ENCODE peak calls at places on chromosomes 7 and 10, in six cellular contexts. K, X, N, P, O and B are unnamed samples.

GRCh38 chr10:102119417-102120141 is 589 bp downstream of the LDB1 start:
- DNase-seq in O (peak; percentile 58), K (peak; percentile 90), N (peak; percentile 82), X (peak; percentile 65), P (peak; percentile 85), B (peak; percentile 66)

GRCh38 chr7:34900891-34901493 is 136.3 kb downstream of the DPY19L1 start:
- DNase-seq in P (no peak), K (no peak), N (no peak), O (no peak), X (no peak), B (no peak)

GRCh38 chr10:5518143-5518542 is 6.6 kb upstream of the CALML3 start:
- DNase-seq in P (no peak), O (no peak), K (peak; percentile 9), X (no peak), N (peak; percentile 69), B (no peak)

GRCh38 chr10:18659784-18660561 is 742 bp downstream of the ARL5B start:
- DNase-seq in P (no peak), K (no peak), X (no peak), O (no peak), N (peak; percentile 85), B (no peak)

GRCh38 chr7:151900591-151901312 is 23.8 kb upstream of the PRKAG2 start:
- DNase-seq in X (no peak), K (peak; percentile 21), P (no peak), N (no peak), O (no peak), B (no peak)

GRCh38 chr7:112556633-112557032 is 75.8 kb downstream of the LSMEM1 start:
- DNase-seq in P (no peak), N (no peak), K (no peak), X (no peak), O (no peak), B (no peak)

GRCh38 chr7:159084069-159084801 is 60.4 kb downstream of the VIPR2 start:
- DNase-seq in P (no peak), K (peak; percentile 68), N (no peak), X (no peak), O (no peak), B (no peak)

GRCh38 chr7:69934475-69934903 is 336.2 kb downstream of the AUTS2 start:
- DNase-seq in P (no peak), N (no peak), K (no peak), O (peak; percentile 17), X (no peak), B (no peak)

GRCh38 chr10:78491812-78492211 is 458.1 kb downstream of the RPS24 start:
- DNase-seq in X (no peak), K (no peak), O (no peak), P (no peak), N (no peak), B (no peak)

GRCh38 chr10:110762849-110763211 is 108.9 kb upstream of the PDCD4 start:
- DNase-seq in P (no peak), X (no peak), O (no peak), K (no peak), N (no peak), B (no peak)

GRCh38 chr7:82444220-82445049 is 858 bp upstream of the CACNA2D1 start:
- DNase-seq in X (no peak), O (peak; percentile 58), N (peak; percentile 21), P (no peak), K (no peak), B (no peak)

GRCh38 chr10:24153016-24153415 is 55.9 kb upstream of the KIAA1217 start:
- DNase-seq in K (no peak), P (no peak), X (no peak), O (no peak), N (no peak), B (no peak)

GRCh38 chr7:128221929-128222403 is 19.1 kb upstream of the LEP start:
- DNase-seq in K (no peak), O (no peak), X (no peak), N (no peak), P (no peak), B (no peak)

GRCh38 chr7:6294839-6295238 is 22.4 kb upstream of the CYTH3 start:
- DNase-seq in K (no peak), O (no peak), X (no peak), N (no peak), P (no peak), B (no peak)

GRCh38 chr7:34748244-34749039 is 90.4 kb downstream of the NPSR1 start:
- DNase-seq in X (peak; percentile 67), O (no peak), K (no peak), N (peak; percentile 82), P (peak; percentile 72), B (peak; percentile 88)

GRCh38 chr10:79246209-79246581 is 101.1 kb upstream of the PPIF start:
- DNase-seq in K (peak; percentile 99), N (no peak), X (peak; percentile 79), O (no peak), P (peak; percentile 87), B (no peak)

GRCh38 chr7:88758355-88759215 is 915 bp upstream of the ZNF804B start:
- DNase-seq in K (no peak), N (no peak), O (peak; percentile 57), P (no peak), X (no peak), B (no peak)

GRCh38 chr10:129191848-129192247 is 275.2 kb upstream of the MGMT start:
- DNase-seq in O (no peak), P (no peak), X (peak; percentile 46), N (no peak), K (peak; percentile 68), B (no peak)

GRCh38 chr7:44767912-44768662 is 19.4 kb downstream of the ZMIZ2 start:
- DNase-seq in K (peak; percentile 81), P (peak; percentile 76), O (no peak), N (peak; percentile 85), X (peak; percentile 65), B (no peak)

GRCh38 chr7:157000741-157001653 is 9.5 kb downstream of the MNX1 start:
- DNase-seq in K (peak; percentile 17), O (no peak), P (no peak), N (peak; percentile 26), X (no peak), B (no peak)

GRCh38 chr7:156998988-156999610 is 11.4 kb downstream of the MNX1 start:
- DNase-seq in P (no peak), X (no peak), K (no peak), N (peak; percentile 29), O (peak; percentile 66), B (no peak)

GRCh38 chr7:157001920-157002818 is 8.3 kb downstream of the MNX1 start:
- DNase-seq in K (peak; percentile 51), N (peak; percentile 17), O (no peak), P (no peak), X (no peak), B (no peak)

GRCh38 chr7:157000047-157000726 is 10.3 kb downstream of the MNX1 start:
- DNase-seq in P (no peak), K (peak; percentile 19), N (peak; percentile 65), X (no peak), O (no peak), B (no peak)

DNA sequence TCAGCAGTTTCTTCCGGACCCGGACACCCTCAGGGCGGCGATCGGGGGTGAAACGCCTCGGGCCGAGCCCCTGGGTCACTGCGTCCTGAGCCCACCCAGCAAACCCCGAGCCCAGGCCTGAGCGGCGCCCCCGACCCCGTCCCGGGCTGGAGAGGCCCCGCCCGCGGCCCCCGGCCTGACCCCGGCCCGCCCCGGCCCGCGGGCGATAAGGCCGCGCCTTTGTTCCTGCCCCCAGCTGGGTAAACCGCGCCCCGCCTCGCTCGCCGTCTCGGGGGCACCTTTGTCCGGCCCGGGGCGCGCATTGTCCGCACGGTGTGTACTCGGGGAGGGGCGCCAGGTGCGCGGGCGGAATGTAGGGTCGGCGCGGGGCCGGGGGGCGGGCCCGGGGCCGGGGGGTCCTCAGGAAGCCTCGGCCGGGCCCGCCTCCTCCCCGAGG is 10.8 kb downstream of the MNX1 start:
- DNase-seq in K (peak; percentile 47), N (peak; percentile 62), X (no peak), O (no peak), P (no peak), B (no peak)
- H3K9me3 ChIP-seq in K (peaks cover 6% of the 10 kb centered on the region), N (no peaks in the 10 kb centered on the region), X (no peaks in the 10 kb centered on the region), O (no peaks in the 10 kb centered on the region), P (no peaks in the 10 kb centered on the region), B (no peaks in the 10 kb centered on the region)

GRCh38 chr7:38189256-38189938 is 11.4 kb downstream of the STARD3NL start:
- DNase-seq in K (no peak), O (no peak), X (no peak), P (no peak), N (no peak), B (no peak)
- H3K4me3 ChIP-seq in K (no peak overlapping the region), O (no peak overlapping the region), X (no peak overlapping the region), P (no peak overlapping the region), N (no peak overlapping the region), B (no peak overlapping the region)

DNA sequence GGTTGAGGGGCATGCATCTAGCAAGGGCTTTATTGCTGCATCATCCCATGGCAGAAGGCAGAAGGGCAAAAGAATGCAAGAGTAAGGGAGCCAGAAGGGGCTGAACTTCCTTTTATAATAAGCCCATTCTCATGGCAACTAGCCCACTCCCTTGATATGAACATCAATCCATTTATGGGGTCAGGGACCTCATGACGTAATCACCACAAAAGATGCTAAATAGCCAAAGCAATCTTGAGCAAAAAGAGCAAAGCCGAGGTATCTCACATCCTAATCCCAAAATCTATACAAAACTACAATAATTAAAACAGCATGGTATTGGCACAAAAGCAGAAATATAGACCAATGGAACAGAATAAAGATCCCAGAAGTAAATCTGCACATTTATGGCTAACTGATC is 499.9 kb downstream of the ATRNL1 start:
- DNase-seq in X (no peak), K (no peak), O (no peak), P (no peak), N (no peak), B (no peak)
- TF ChIP-seq CTCF in X (no peak), K (no peak), O (no peak), P (no peak), N (no peak), B (no peak)

DNA sequence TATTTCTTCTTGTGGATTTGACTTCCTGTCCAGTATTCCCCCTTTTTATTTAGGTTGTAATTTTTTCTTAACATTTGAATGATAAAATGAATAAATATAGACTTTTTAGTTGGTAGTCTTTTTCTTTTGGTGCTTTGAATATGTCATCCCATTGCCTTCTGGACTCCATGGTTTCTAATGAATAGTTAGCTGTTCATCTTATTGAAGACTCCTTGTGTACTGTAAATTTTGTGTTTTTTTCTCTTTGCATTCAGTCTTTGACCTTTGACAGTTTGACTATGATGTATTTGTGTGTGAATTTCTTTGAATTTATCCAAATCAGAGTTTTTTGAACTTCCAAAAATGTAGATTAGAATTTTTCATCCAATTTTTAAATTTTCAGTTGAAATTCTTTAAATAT is 554.3 kb downstream of the NRG3 start:
- DNase-seq in O (no peak), X (no peak), K (no peak), P (no peak), N (no peak), B (no peak)
- H3K9me3 ChIP-seq in O (peaks cover 8% of the 10 kb centered on the region), X (peaks cover 8% of the 10 kb centered on the region), K (peaks cover 11% of the 10 kb centered on the region), P (peaks cover 29% of the 10 kb centered on the region), N (no peaks in the 10 kb centered on the region), B (peaks cover 44% of the 10 kb centered on the region)

GRCh38 chr10:105189464-105189800 is 548.3 kb downstream of the SORCS3 start:
- DNase-seq in X (no peak), N (no peak), O (no peak), P (no peak), K (no peak), B (no peak)
- H3K4me3 ChIP-seq in X (no peak overlapping the region), N (no peak overlapping the region), O (no peak overlapping the region), P (no peak overlapping the region), K (no peak overlapping the region), B (no peak overlapping the region)